ENCODE peak calls at places on chromosomes 1 and 21, in nine cellular contexts. N is dermis blood vessel endothelial cell; G is AG20443; V is iPS DF 6.9; Z is mammary epithelial cell; Q is left ventricle myocardium superior; S is effector memory CD8-positive, alpha-beta T cell; C is fibroblast of gingiva; U is non-pigmented ciliary epithelial cell. X is an unnamed sample.

GRCh38 chr1:247209306-247209900 is 37.6 kb upstream of the ZNF124 start:
- DNase-seq in N (peak; percentile 12), G (peak; percentile 7), V (no peak), Z (no peak), Q (no peak), S (no peak), C (peak; percentile 5), U (no peak), X (no peak)

GRCh38 chr1:208048904-208049303 is 138.0 kb upstream of the CD34 start:
- DNase-seq in N (no peak), G (no peak), V (no peak), Z (peak; percentile 66), Q (no peak), S (no peak), C (no peak), U (no peak), X (no peak)

GRCh38 chr1:179598631-179599030 is 7.0 kb downstream of the TDRD5 start:
- DNase-seq in N (no peak), G (no peak), V (no peak), Z (no peak), Q (no peak), S (no peak), C (no peak), U (no peak), X (no peak)

GRCh38 chr1:20343149-20343936 is 52.7 kb downstream of the VWA5B1 start:
- DNase-seq in N (no peak), G (no peak), V (peak; percentile 9), Z (no peak), Q (peak; percentile 58), S (no peak), C (no peak), U (no peak), X (peak; percentile 73)

GRCh38 chr1:221602866-221603265 is 139.0 kb downstream of the DUSP10 start:
- DNase-seq in N (no peak), G (no peak), V (no peak), Z (peak; percentile 20), Q (no peak), S (no peak), C (peak; percentile 56), U (no peak), X (no peak)

GRCh38 chr1:201876148-201876547 is 12.6 kb upstream of the SHISA4 start:
- DNase-seq in N (peak; percentile 69), G (peak; percentile 22), V (no peak), Z (no peak), Q (no peak), S (no peak), C (no peak), U (no peak), X (no peak)

GRCh38 chr1:169042377-169042776 is 64.1 kb upstream of the ATP1B1 start:
- DNase-seq in N (no peak), G (no peak), V (no peak), Z (no peak), Q (no peak), S (no peak), C (no peak), U (no peak), X (no peak)

GRCh38 chr1:93414749-93415148 is 33.2 kb upstream of the FNBP1L start:
- DNase-seq in N (no peak), G (no peak), V (no peak), Z (no peak), Q (no peak), S (no peak), C (no peak), U (no peak), X (peak; percentile 20)

GRCh38 chr21:41175080-41175479 is 7.1 kb downstream of the BACE2 start:
- DNase-seq in N (no peak), G (no peak), V (no peak), Z (no peak), Q (no peak), S (no peak), C (no peak), U (no peak), X (no peak)

GRCh38 chr1:178189814-178190213 is 95.9 kb downstream of the RASAL2 start:
- DNase-seq in N (peak; percentile 77), G (peak; percentile 8), V (peak; percentile 52), Z (no peak), Q (no peak), S (no peak), C (peak; percentile 9), U (no peak), X (peak; percentile 26)

GRCh38 chr21:44427241-44428120 is 27.8 kb upstream of the LRRC3 start:
- DNase-seq in N (no peak), G (no peak), V (no peak), Z (no peak), Q (no peak), S (no peak), C (no peak), U (no peak), X (no peak)

GRCh38 chr1:45667321-45668111 is 18.8 kb downstream of the GPBP1L1 start:
- DNase-seq in N (no peak), G (no peak), V (no peak), Z (no peak), Q (no peak), S (no peak), C (no peak), U (no peak), X (no peak)

GRCh38 chr1:164602142-164602429 is 43.1 kb downstream of the PBX1 start:
- DNase-seq in N (no peak), G (peak; percentile 22), V (no peak), Z (peak; percentile 85), Q (no peak), S (no peak), C (no peak), U (no peak), X (no peak)

GRCh38 chr1:232589111-232589808 is 40.7 kb downstream of the SIPA1L2 start:
- DNase-seq in N (no peak), G (no peak), V (no peak), Z (no peak), Q (no peak), S (no peak), C (no peak), U (no peak), X (no peak)